ENCODE peak calls at places on chromosomes 6 and 20, in four cellular contexts. Q, G, C and I are unnamed samples. For H3K4me1, the result is how much of the 10 kb centered on the place peaks cover.

GRCh38 chr6:73134588-73134987 is 90.7 kb downstream of the KHDC1L start:
- DNase-seq in Q (no peak), C (peak), G (no peak), I (no peak)

GRCh38 chr6:10418862-10419748 is 4.2 kb upstream of the TFAP2A start:
- DNase-seq in G (no peak), C (peak), Q (no peak), I (no peak)

GRCh38 chr6:140623498-140623897 is 1249.0 kb upstream of the CITED2 start:
- DNase-seq in Q (no peak), C (no peak), G (no peak), I (no peak)

GRCh38 chr20:40897177-40897700 is 131.4 kb upstream of the TOP1 start:
- DNase-seq in C (no peak), G (no peak), Q (no peak), I (no peak)

GRCh38 chr6:148157841-148158240 is 184.8 kb upstream of the SASH1 start:
- DNase-seq in G (no peak), C (no peak), Q (no peak), I (no peak)

GRCh38 chr6:76120302-76120701 is 47.8 kb upstream of the IMPG1 start:
- DNase-seq in G (no peak), Q (no peak), C (no peak), I (no peak)

GRCh38 chr6:25961619-25962367 is 809 bp upstream of the TRIM38 start:
- DNase-seq in C (no peak), Q (no peak), G (peak), I (no peak)

GRCh38 chr6:56649053-56649769 is 6.5 kb upstream of the DST start:
- DNase-seq in G (no peak), Q (no peak), C (no peak), I (no peak)

GRCh38 chr6:10719386-10720228 is 3.3 kb upstream of the TMEM14C start:
- DNase-seq in G (no peak), C (no peak), Q (peak), I (no peak)

GRCh38 chr20:17995967-17996819 is 27.4 kb downstream of the MGME1 start:
- DNase-seq in C (no peak), Q (peak), G (peak), I (peak)

GRCh38 chr6:4155848-4156466 is 20.6 kb upstream of the ECI2 start:
- DNase-seq in G (peak), Q (peak), C (peak), I (peak)

GRCh38 chr6:118869350-118869749 is 24.6 kb upstream of the ASF1A start:
- DNase-seq in G (no peak), Q (no peak), C (no peak), I (no peak)

GRCh38 chr6:135520781-135521180 is 23.2 kb upstream of the AHI1 start:
- DNase-seq in Q (no peak), G (no peak), C (no peak), I (no peak)

GRCh38 chr20:33685328-33686007 is 717 bp downstream of the E2F1 start:
- DNase-seq in Q (no peak), G (no peak), C (peak), I (no peak)

GRCh38 chr6:89793586-89793985 is 26.0 kb downstream of the MDN1 start:
- DNase-seq in G (no peak), C (no peak), Q (no peak), I (no peak)

GRCh38 chr6:27279513-27280063 is 32.1 kb downstream of the PRSS16 start:
- DNase-seq in G (no peak), Q (no peak), C (peak), I (no peak)

DNA sequence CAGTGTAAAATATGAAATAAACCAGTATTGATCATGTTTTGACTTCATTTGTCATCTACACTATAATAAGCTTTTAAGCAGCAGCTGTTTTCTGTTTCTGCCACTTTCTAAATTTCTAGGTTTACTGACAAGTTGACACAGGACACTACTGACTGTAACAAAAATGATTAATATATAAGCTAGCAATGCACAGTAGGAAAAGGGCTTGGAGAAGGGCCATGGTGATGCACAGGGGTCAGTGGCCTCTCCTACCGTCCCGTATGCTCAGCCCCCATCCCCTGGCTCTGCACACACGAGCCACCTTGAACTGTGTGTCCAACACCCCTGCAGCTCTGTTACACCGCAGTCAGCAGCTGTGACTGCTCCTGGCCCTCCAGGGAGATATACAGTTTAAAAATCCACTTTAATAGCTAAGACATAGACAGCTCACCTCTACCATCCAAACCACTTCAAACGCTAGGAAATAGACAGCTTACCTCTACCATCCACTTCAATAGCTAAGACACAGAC is 13.1 kb upstream of the RAB22A start:
- DNase-seq in Q (no peak), C (no peak), G (no peak), I (no peak)
- H3K4me1 ChIP-seq in Q (under half), C (under half), G (under half), I (under half)

GRCh38 chr6:16118825-16119224 is 10.1 kb upstream of the MYLIP start:
- DNase-seq in C (no peak), G (no peak), Q (no peak), I (no peak)
- TF ChIP-seq EP300 in C (no peak), G (no peak), Q (no peak), I (no peak)

DNA sequence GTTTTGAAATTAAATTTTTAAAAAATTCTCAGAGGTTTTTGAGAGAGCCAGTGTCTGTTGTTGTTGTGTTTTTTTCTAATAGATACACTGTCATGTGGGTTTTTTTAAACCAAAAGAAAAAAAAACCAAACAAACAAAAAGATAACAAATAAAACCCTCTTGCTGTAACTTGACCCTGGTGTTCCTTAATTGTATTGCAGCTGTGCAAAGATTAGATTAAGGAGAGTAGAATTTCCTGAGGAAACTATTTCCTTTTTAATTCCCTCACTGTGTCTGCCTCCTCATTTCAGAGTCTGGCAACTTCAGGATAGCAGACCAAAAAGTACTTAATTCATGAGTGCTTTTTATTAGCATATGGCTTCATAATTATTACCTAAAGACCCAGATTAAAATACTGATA is 281.9 kb downstream of the EPM2A start:
- DNase-seq in G (no peak), Q (no peak), C (no peak), I (no peak)
- TF ChIP-seq CTCF in G (no peak), Q (no peak), C (peak), I (no peak)

GRCh38 chr20:8265588-8265987 is 133.5 kb downstream of the PLCB1 start:
- DNase-seq in Q (no peak), C (no peak), G (no peak), I (no peak)

GRCh38 chr20:8255945-8256632 is 124.0 kb downstream of the PLCB1 start:
- DNase-seq in Q (no peak), C (no peak), G (no peak), I (no peak)

GRCh38 chr20:8254911-8255582 is 123.0 kb downstream of the PLCB1 start:
- DNase-seq in Q (no peak), C (no peak), G (no peak), I (no peak)

GRCh38 chr20:8260837-8261241 is 128.8 kb downstream of the PLCB1 start:
- DNase-seq in G (no peak), C (no peak), Q (no peak), I (peak)
- H3K4me1 ChIP-seq in G (under half), C (under half), Q (under half), I (under half)

GRCh38 chr6:17473554-17473953 is 80.2 kb downstream of the CAP2 start:
- DNase-seq in Q (no peak), C (no peak), G (no peak), I (no peak)
- TF ChIP-seq EP300 in Q (no peak), C (no peak), G (no peak), I (no peak)

DNA sequence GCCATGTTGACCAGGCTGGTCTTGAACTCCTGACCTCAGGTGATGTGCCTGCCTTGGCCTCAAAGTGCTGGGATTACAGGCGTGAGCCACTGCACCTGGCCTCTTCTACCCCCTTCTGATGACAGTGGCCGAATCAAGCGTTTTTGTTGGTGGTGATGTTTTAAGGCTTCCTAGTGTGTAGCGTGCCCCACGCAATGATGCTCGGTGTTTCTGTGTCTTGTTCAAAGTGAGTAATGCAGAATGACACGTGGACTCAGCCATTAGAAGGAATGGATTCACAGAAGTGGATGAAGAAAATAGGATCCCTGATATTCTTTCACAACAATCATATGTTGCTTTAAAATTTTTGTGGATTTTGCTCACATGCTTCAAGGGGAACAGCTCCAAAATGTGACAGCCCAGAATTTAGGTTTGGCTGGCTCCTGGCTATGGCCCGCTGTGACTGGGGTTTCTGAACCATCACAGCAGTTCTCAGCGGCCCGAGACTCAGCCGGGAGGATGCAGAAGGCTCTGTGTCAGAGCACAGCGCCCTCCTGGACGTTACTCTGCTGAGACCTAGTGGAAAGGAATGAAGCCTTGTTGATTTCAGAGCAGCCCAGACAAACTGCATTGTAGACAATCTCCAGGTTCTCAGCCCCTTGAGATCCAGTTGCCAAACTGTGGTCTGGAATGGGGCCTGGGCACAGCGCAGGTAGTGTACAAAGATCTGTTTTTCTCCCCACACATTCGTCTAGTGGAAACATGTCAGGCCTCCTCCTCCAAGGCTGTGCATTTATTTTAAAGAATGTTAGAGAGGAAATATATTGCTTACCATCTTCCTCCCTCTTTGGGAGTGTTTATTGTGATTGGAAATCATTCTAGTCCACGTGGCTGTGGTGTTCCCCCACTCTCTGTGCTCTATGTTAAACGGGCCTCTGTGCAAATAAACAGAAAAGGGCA is 57.5 kb upstream of the TIAM2 start:
- DNase-seq in C (no peak), G (no peak), Q (no peak), I (no peak)
- TF ChIP-seq CTCF in C (peak), G (no peak), Q (no peak), I (no peak)

DNA sequence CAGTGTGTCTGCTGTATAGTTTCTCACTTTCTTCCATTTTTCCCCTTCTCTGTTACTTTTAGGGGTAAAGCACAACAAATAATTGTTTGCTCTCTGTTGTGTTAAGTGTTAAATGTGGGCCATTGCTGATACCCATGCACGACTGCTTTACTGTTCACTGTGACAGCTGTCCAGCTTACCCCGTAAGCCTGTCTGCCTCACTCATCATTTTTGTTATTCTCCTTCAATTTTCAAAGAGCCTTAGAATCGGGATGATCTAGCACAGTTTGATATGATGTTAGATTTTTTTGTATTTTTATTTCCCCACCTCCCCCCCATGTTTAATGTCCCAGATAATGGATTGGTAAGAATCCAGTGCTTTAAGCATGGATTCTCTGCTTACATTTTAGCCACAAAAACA is 41.2 kb upstream of the MLIP start:
- DNase-seq in C (no peak), Q (no peak), G (no peak), I (no peak)
- H3K4me1 ChIP-seq in C (under half), Q (under half), G (under half), I (under half)

DNA sequence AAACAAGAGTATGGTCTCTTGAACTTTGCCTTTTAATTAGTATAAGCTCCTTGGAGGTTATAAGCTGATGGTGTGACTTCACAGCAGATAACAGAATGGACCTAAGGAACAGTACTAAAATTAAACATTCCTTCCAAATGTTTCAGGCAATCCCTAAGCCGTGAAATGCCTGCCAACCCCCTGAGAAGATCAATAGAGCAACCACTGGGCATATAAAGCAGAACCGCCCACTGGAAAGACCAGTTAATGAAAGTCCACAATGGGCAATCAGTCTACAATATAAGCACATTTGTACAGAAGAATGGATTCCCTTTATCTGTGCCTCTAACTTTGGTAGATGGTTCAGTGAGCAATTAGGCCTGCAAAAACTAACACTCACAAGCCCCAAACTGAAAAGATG is 286.7 kb downstream of the UBE3D start:
- DNase-seq in C (no peak), G (no peak), Q (no peak), I (no peak)
- TF ChIP-seq EP300 in C (no peak), G (no peak), Q (no peak), I (no peak)